ENCODE peak calls at places on chromosomes 5 and 9, in six cellular contexts. J is cardiac muscle cell, P is right atrium auricular region, B is endothelial cell of umbilical vein, I is fibroblast of pulmonary artery, M is AG10803. N is an unnamed sample.

GRCh38 chr9:1173211-1173610 is 123.1 kb downstream of the DMRT2 start:
- DNase-seq in J (no peak), P (no peak), B (no peak), I (no peak), M (peak), N (no peak)

GRCh38 chr9:129904734-129905133 is 69.5 kb downstream of the USP20 start:
- DNase-seq in J (no peak), P (no peak), B (no peak), I (no peak), M (no peak), N (no peak)

GRCh38 chr5:87069974-87070608 is 197.6 kb upstream of the RASA1 start:
- DNase-seq in J (peak), P (no peak), B (peak), I (peak), M (peak), N (peak)

GRCh38 chr9:87592554-87593394 is 95.1 kb downstream of the DAPK1 start:
- DNase-seq in J (peak), P (peak), B (no peak), I (peak), M (peak), N (no peak)

GRCh38 chr5:115284021-115284420 is 12.4 kb downstream of the CCDC112 start:
- DNase-seq in J (no peak), P (no peak), B (no peak), I (no peak), M (no peak), N (no peak)

GRCh38 chr5:97644206-97644605 is 461.2 kb upstream of the RIOK2 start:
- DNase-seq in J (no peak), P (no peak), B (no peak), I (no peak), M (no peak), N (no peak)

GRCh38 chr5:149550608-149551226 is 522 bp downstream of the CSNK1A1 start:
- DNase-seq in J (no peak), P (no peak), B (no peak), I (no peak), M (no peak), N (peak)

GRCh38 chr5:16736158-16736994 is 119.6 kb upstream of the RETREG1 start:
- DNase-seq in J (peak), P (no peak), B (peak), I (peak), M (peak), N (no peak)

GRCh38 chr5:15475365-15475764 is 24.6 kb upstream of the FBXL7 start:
- DNase-seq in J (no peak), P (no peak), B (no peak), I (no peak), M (no peak), N (no peak)

GRCh38 chr5:153672347-153673090 is 182.0 kb downstream of the GRIA1 start:
- DNase-seq in J (no peak), P (no peak), B (peak), I (peak), M (peak), N (no peak)

GRCh38 chr9:37523916-37524315 is 38.2 kb downstream of the POLR1E start:
- DNase-seq in J (no peak), P (no peak), B (no peak), I (no peak), M (no peak), N (no peak)

GRCh38 chr9:135524130-135524861 is 3.1 kb downstream of the LCN1 start:
- DNase-seq in J (peak), P (no peak), B (no peak), I (peak), M (peak), N (no peak)

GRCh38 chr9:135522137-135522877 is 1.1 kb downstream of the LCN1 start:
- DNase-seq in J (no peak), P (no peak), B (no peak), I (no peak), M (no peak), N (no peak)

GRCh38 chr9:135525241-135526088 is 4.2 kb downstream of the LCN1 start:
- DNase-seq in J (no peak), P (no peak), B (no peak), I (no peak), M (no peak), N (no peak)

GRCh38 chr9:135522931-135523330 is 1.7 kb downstream of the LCN1 start:
- DNase-seq in J (no peak), P (no peak), B (no peak), I (no peak), M (no peak), N (no peak)

DNA sequence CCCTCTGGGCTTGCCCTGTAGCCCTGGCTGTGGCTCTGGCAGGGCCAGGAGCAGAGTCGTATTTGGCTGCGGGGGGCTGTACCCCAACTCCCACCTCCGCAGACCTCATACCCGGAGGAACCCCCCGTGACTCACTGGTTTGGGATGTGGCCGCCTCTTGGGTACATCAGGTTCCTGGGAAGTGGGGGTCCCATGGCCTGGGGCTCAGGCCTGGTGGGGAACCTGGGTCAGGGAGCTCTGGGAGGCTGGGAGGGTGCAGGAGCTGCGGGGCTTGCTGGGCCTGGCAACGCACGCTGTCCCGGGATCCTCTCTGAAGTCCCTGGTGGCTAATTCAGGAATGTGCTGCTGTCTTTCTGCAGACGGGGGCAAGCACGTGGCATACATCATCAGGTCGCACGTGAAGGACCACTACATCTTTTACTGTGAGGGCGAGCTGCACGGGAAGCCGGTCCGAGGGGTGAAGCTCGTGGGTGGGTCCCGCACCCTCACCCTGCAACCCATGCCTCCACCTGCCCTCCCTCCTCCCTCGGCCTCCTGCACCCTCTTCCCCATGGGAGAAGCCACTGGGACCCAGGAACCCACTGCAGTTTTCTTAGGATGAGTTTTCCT is 2.4 kb downstream of the LCN1 start:
- DNase-seq in J (no peak), P (no peak), B (no peak), I (no peak), M (no peak), N (no peak)
- TF ChIP-seq CTCF in J (no peak), P (no peak), B (no peak), I (no peak), M (no peak), N (no peak)

DNA sequence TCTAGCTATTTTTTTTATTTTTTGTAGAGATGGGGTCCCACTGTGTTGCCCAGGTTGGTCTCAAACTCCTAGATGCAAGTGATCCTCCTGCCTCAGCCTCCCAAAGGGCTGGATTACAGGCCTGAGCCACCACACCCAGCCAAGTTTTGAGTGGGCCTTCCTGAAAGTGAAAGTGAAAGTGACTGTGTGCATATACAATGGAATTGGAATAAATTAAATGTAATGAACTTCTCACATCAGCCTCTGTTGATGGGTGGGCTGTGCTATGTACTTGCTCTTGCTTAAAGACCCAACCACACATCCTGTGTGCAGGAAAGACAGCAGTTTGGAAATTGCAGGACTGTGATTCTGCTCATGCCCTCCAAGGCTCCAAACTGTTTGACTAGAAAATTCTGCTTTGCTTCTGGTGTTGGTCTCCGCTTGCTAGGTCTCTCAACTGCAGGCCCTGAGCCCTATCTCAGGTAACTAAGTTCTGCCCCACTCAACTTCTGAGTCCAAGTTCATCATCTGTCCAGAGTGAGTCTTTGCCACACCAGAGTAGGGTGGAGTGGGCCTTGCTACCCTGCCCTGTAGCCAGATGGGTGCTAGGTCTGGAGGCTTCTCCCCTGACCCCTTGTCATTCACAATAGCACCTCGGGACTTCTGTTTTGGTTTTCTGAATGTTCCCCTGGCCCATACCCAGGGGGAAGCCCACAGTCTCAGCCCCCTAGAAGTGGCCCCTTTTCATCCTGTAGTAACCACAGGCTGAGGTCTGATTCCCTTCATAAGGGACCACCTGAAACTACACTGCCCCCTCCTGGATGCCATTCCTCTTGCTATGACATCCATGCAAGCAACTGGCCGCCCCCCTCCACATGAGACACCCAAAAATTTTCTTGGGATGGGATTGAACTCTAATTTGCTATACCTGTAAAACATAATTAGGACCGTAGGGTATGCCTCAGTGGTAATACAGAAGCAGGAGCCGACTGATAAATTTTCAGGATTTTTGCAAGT is 36.5 kb upstream of the RAD23B start:
- DNase-seq in J (no peak), P (no peak), B (no peak), I (no peak), M (no peak), N (no peak)
- TF ChIP-seq CTCF in J (peak), P (no peak), B (no peak), I (peak), M (no peak), N (no peak)

DNA sequence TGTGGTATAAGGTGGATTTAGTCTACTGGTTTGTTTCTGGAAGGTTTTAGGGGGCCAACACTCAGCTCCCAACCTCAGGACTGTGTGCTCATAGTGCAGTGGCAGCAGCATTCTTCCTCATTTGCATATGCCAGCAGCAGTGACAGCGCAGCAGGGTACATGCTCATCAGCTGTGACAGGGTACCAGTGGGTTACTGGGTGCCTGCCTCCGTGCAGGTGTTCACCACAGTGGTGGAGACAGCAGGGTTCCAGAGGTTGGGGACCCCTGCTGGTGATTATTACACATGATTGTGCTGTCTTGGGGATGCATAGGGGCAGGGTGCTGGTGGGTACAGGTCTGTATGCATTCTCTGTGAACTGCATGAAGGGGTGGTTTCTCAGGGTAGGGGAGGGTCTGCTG is 45.5 kb upstream of the IFNE start:
- DNase-seq in J (no peak), P (no peak), B (no peak), I (no peak), M (no peak), N (peak)
- TF ChIP-seq CTCF in J (no peak), P (no peak), B (no peak), I (no peak), M (no peak), N (peak)

GRCh38 chr5:76816110-76816831 is 2.6 kb upstream of the F2RL1 start:
- DNase-seq in J (no peak), P (no peak), B (no peak), I (no peak), M (peak), N (no peak)

GRCh38 chr5:76820491-76820890 is 1.7 kb downstream of the F2RL1 start:
- DNase-seq in J (no peak), P (no peak), B (no peak), I (no peak), M (no peak), N (no peak)

GRCh38 chr5:76819851-76820280 is 1.0 kb downstream of the F2RL1 start:
- DNase-seq in J (no peak), P (no peak), B (no peak), I (no peak), M (no peak), N (no peak)

GRCh38 chr5:76813982-76814562 is 4.8 kb upstream of the F2RL1 start:
- DNase-seq in J (no peak), P (no peak), B (peak), I (peak), M (peak), N (no peak)

DNA sequence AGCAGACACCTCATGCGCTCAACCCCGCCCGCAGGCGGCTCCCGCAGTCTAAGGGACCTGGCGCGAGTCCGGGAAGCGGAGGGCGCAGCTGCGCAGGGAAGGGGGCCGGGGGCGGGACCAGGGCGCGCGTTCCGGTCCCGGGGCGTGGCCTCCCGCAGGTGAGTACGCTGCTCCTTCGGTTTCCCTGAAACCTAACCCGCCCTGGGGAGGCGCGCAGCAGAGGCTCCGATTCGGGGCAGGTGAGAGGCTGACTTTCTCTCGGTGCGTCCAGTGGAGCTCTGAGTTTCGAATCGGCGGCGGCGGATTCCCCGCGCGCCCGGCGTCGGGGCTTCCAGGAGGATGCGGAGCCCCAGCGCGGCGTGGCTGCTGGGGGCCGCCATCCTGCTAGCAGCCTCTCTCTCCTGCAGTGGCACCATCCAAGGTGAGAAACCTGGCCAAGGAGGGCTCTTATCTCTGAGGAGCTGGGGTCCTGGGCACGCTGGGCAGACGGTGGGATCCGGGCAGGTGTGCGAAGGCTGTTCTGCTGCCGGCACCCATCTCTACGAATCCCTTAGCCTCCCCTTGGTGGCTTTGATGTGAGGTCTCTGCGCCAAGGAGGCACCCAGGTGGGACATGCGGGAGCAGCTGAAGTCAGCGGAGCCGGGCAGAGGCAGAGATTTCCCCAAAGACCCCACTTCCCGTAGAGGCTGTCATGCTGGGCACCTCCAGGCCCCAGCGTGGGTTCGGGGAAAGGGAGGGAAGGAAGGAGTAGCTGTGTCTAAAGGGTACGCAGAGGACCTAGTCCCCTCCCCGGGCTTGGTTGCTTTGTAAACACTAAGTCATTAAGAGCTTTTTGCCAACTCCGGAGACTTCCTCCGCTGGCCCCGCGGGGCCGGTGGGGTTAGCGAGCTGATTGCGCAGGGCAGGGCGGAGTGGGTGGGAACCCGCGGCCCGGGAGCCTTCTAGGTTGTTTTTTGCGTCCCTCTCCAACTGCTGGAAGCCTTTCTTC is at the start of gene F2RL1:
- DNase-seq in J (peak), P (peak), B (peak), I (peak), M (no peak), N (no peak)
- TF ChIP-seq CTCF in J (peak), P (no peak), B (no peak), I (no peak), M (no peak), N (no peak)